ENCODE peak calls at places on chromosomes 12 and 14, in six cellular contexts. One of them, this sample, is unnamed.

GRCh38 chr12:16349132-16349463 is 1.7 kb downstream of the MGST1 start:
- DNase-seq in CD8-positive, alpha-beta T cell: no peak
- DNase-seq in tibial artery: peak; percentile 82
- DNase-seq in stomach: peak; percentile 73
- DNase-seq in right lobe of liver: peak; percentile 88
- DNase-seq in sigmoid colon: peak; percentile 88
- DNase-seq in this sample: peak; percentile 68

GRCh38 chr12:12278899-12279298 is 12.1 kb upstream of the LRP6 start:
- DNase-seq in CD8-positive, alpha-beta T cell: no peak
- DNase-seq in tibial artery: no peak
- DNase-seq in stomach: no peak
- DNase-seq in right lobe of liver: no peak
- DNase-seq in sigmoid colon: no peak
- DNase-seq in this sample: no peak

GRCh38 chr12:106894774-106895173 is 60.9 kb upstream of the TMEM263 start:
- DNase-seq in CD8-positive, alpha-beta T cell: no peak
- DNase-seq in tibial artery: no peak
- DNase-seq in stomach: no peak
- DNase-seq in right lobe of liver: no peak
- DNase-seq in sigmoid colon: no peak
- DNase-seq in this sample: no peak

GRCh38 chr12:13165578-13166120 is 30.9 kb upstream of the EMP1 start:
- DNase-seq in CD8-positive, alpha-beta T cell: no peak
- DNase-seq in tibial artery: peak; percentile 84
- DNase-seq in stomach: peak; percentile 74
- DNase-seq in right lobe of liver: peak; percentile 89
- DNase-seq in sigmoid colon: peak; percentile 81
- DNase-seq in this sample: peak; percentile 88

GRCh38 chr14:92456215-92457017 is 57.2 kb upstream of the RIN3 start:
- DNase-seq in CD8-positive, alpha-beta T cell: no peak
- DNase-seq in tibial artery: no peak
- DNase-seq in stomach: peak; percentile 31
- DNase-seq in right lobe of liver: peak; percentile 64
- DNase-seq in sigmoid colon: peak; percentile 82
- DNase-seq in this sample: peak; percentile 81

GRCh38 chr14:101463566-101464171 is 97.6 kb upstream of the DIO3 start:
- DNase-seq in CD8-positive, alpha-beta T cell: no peak
- DNase-seq in tibial artery: no peak
- DNase-seq in stomach: no peak
- DNase-seq in right lobe of liver: no peak
- DNase-seq in sigmoid colon: no peak
- DNase-seq in this sample: no peak

GRCh38 chr14:24275524-24276139 is 4.2 kb upstream of the RABGGTA start:
- DNase-seq in CD8-positive, alpha-beta T cell: no peak
- DNase-seq in tibial artery: no peak
- DNase-seq in stomach: no peak
- DNase-seq in right lobe of liver: no peak
- DNase-seq in sigmoid colon: no peak
- DNase-seq in this sample: no peak

GRCh38 chr12:129566800-129567199 is 337.0 kb downstream of the TMEM132D start:
- DNase-seq in CD8-positive, alpha-beta T cell: no peak
- DNase-seq in tibial artery: no peak
- DNase-seq in stomach: no peak
- DNase-seq in right lobe of liver: no peak
- DNase-seq in sigmoid colon: no peak
- DNase-seq in this sample: no peak

GRCh38 chr12:42977451-42978230 is 388.1 kb upstream of the PRICKLE1 start:
- DNase-seq in CD8-positive, alpha-beta T cell: no peak
- DNase-seq in tibial artery: no peak
- DNase-seq in stomach: no peak
- DNase-seq in right lobe of liver: no peak
- DNase-seq in sigmoid colon: no peak
- DNase-seq in this sample: no peak

GRCh38 chr12:27015730-27016076 is 1.5 kb upstream of the TM7SF3 start:
- DNase-seq in CD8-positive, alpha-beta T cell: no peak
- DNase-seq in tibial artery: no peak
- DNase-seq in stomach: no peak
- DNase-seq in right lobe of liver: no peak
- DNase-seq in sigmoid colon: no peak
- DNase-seq in this sample: no peak

GRCh38 chr12:66011731-66012130 is 118.8 kb downstream of the LLPH start:
- DNase-seq in CD8-positive, alpha-beta T cell: no peak
- DNase-seq in tibial artery: no peak
- DNase-seq in stomach: no peak
- DNase-seq in right lobe of liver: no peak
- DNase-seq in sigmoid colon: no peak
- DNase-seq in this sample: no peak

GRCh38 chr14:26403760-26404159 is 194.1 kb downstream of the NOVA1 start:
- DNase-seq in CD8-positive, alpha-beta T cell: no peak
- DNase-seq in tibial artery: no peak
- DNase-seq in stomach: no peak
- DNase-seq in right lobe of liver: no peak
- DNase-seq in sigmoid colon: no peak
- DNase-seq in this sample: no peak

GRCh38 chr14:33432407-33433023 is 493.8 kb downstream of the NPAS3 start:
- DNase-seq in CD8-positive, alpha-beta T cell: no peak
- DNase-seq in tibial artery: no peak
- DNase-seq in stomach: no peak
- DNase-seq in right lobe of liver: no peak
- DNase-seq in sigmoid colon: no peak
- DNase-seq in this sample: no peak

GRCh38 chr12:13373131-13373530 is 176.6 kb downstream of the EMP1 start:
- DNase-seq in CD8-positive, alpha-beta T cell: no peak
- DNase-seq in tibial artery: no peak
- DNase-seq in stomach: no peak
- DNase-seq in right lobe of liver: no peak
- DNase-seq in sigmoid colon: no peak
- DNase-seq in this sample: no peak

GRCh38 chr12:67720383-67720856 is 71.9 kb downstream of the DYRK2 start:
- DNase-seq in CD8-positive, alpha-beta T cell: no peak
- DNase-seq in tibial artery: peak; percentile 76
- DNase-seq in stomach: no peak
- DNase-seq in right lobe of liver: no peak
- DNase-seq in sigmoid colon: peak; percentile 67
- DNase-seq in this sample: no peak

GRCh38 chr14:34030864-34031263 is 80.0 kb upstream of the EGLN3 start:
- DNase-seq in CD8-positive, alpha-beta T cell: no peak
- DNase-seq in tibial artery: no peak
- DNase-seq in stomach: no peak
- DNase-seq in right lobe of liver: no peak
- DNase-seq in sigmoid colon: no peak
- DNase-seq in this sample: no peak

GRCh38 chr12:6752181-6752930 is 585 bp downstream of the MLF2 start:
- DNase-seq in CD8-positive, alpha-beta T cell: no peak
- DNase-seq in tibial artery: peak; percentile 75
- DNase-seq in stomach: no peak
- DNase-seq in right lobe of liver: peak; percentile 61
- DNase-seq in sigmoid colon: peak; percentile 82
- DNase-seq in this sample: peak; percentile 54

GRCh38 chr14:99389171-99389826 is 91.4 kb downstream of the SETD3 start:
- DNase-seq in CD8-positive, alpha-beta T cell: no peak
- DNase-seq in tibial artery: no peak
- DNase-seq in stomach: peak; percentile 75
- DNase-seq in right lobe of liver: no peak
- DNase-seq in sigmoid colon: no peak
- DNase-seq in this sample: no peak

GRCh38 chr12:54262403-54262925 is 17.5 kb downstream of the CBX5 start:
- DNase-seq in CD8-positive, alpha-beta T cell: no peak
- DNase-seq in tibial artery: no peak
- DNase-seq in stomach: no peak
- DNase-seq in right lobe of liver: peak; percentile 56
- DNase-seq in sigmoid colon: no peak
- DNase-seq in this sample: no peak

GRCh38 chr14:73244541-73244940 is 7.2 kb downstream of the PAPLN start:
- DNase-seq in CD8-positive, alpha-beta T cell: no peak
- DNase-seq in tibial artery: no peak
- DNase-seq in stomach: no peak
- DNase-seq in right lobe of liver: no peak
- DNase-seq in sigmoid colon: no peak
- DNase-seq in this sample: no peak

GRCh38 chr14:96192049-96192448 is 12.6 kb upstream of the BDKRB2 start:
- DNase-seq in CD8-positive, alpha-beta T cell: no peak
- DNase-seq in tibial artery: no peak
- DNase-seq in stomach: no peak
- DNase-seq in right lobe of liver: no peak
- DNase-seq in sigmoid colon: no peak
- DNase-seq in this sample: no peak

GRCh38 chr12:124993568-124994434 is at the start of gene BRI3BP:
- DNase-seq in CD8-positive, alpha-beta T cell: peak; percentile 28
- DNase-seq in tibial artery: no peak
- DNase-seq in stomach: peak; percentile 75
- DNase-seq in right lobe of liver: peak; percentile 80
- DNase-seq in sigmoid colon: no peak
- DNase-seq in this sample: no peak

GRCh38 chr12:124404162-124404561 is 109.3 kb downstream of the RFLNA start:
- DNase-seq in CD8-positive, alpha-beta T cell: no peak
- DNase-seq in tibial artery: peak; percentile 89
- DNase-seq in stomach: no peak
- DNase-seq in right lobe of liver: no peak
- DNase-seq in sigmoid colon: peak; percentile 77
- DNase-seq in this sample: no peak

GRCh38 chr14:73943083-73943482 is 6.8 kb downstream of the FAM161B start:
- DNase-seq in CD8-positive, alpha-beta T cell: no peak
- DNase-seq in tibial artery: peak; percentile 71
- DNase-seq in stomach: no peak
- DNase-seq in right lobe of liver: no peak
- DNase-seq in sigmoid colon: no peak
- DNase-seq in this sample: peak; percentile 71

GRCh38 chr12:32362892-32363291 is 36.5 kb upstream of the FGD4 start:
- DNase-seq in CD8-positive, alpha-beta T cell: no peak
- DNase-seq in tibial artery: no peak
- DNase-seq in stomach: no peak
- DNase-seq in right lobe of liver: no peak
- DNase-seq in sigmoid colon: no peak
- DNase-seq in this sample: no peak

GRCh38 chr12:12138203-12139154 is 67.7 kb downstream of the BCL2L14 start:
- DNase-seq in CD8-positive, alpha-beta T cell: no peak
- DNase-seq in tibial artery: no peak
- DNase-seq in stomach: no peak
- DNase-seq in right lobe of liver: no peak
- DNase-seq in sigmoid colon: no peak
- DNase-seq in this sample: no peak

GRCh38 chr12:112979281-112979680 is 962 bp downstream of the OAS2 start:
- DNase-seq in CD8-positive, alpha-beta T cell: no peak
- DNase-seq in tibial artery: no peak
- DNase-seq in stomach: peak; percentile 37
- DNase-seq in right lobe of liver: no peak
- DNase-seq in sigmoid colon: no peak
- DNase-seq in this sample: no peak

GRCh38 chr12:5262450-5262849 is 169.5 kb upstream of the NTF3 start:
- DNase-seq in CD8-positive, alpha-beta T cell: no peak
- DNase-seq in tibial artery: no peak
- DNase-seq in stomach: no peak
- DNase-seq in right lobe of liver: no peak
- DNase-seq in sigmoid colon: no peak
- DNase-seq in this sample: no peak

GRCh38 chr14:100096656-100097055 is 31.4 kb downstream of the EVL start:
- DNase-seq in CD8-positive, alpha-beta T cell: no peak
- DNase-seq in tibial artery: peak; percentile 3
- DNase-seq in stomach: no peak
- DNase-seq in right lobe of liver: no peak
- DNase-seq in sigmoid colon: no peak
- DNase-seq in this sample: no peak

GRCh38 chr12:131604859-131605258 is 106.0 kb upstream of the SFSWAP start:
- DNase-seq in CD8-positive, alpha-beta T cell: no peak
- DNase-seq in tibial artery: no peak
- DNase-seq in stomach: no peak
- DNase-seq in right lobe of liver: no peak
- DNase-seq in sigmoid colon: no peak
- DNase-seq in this sample: no peak

DNA sequence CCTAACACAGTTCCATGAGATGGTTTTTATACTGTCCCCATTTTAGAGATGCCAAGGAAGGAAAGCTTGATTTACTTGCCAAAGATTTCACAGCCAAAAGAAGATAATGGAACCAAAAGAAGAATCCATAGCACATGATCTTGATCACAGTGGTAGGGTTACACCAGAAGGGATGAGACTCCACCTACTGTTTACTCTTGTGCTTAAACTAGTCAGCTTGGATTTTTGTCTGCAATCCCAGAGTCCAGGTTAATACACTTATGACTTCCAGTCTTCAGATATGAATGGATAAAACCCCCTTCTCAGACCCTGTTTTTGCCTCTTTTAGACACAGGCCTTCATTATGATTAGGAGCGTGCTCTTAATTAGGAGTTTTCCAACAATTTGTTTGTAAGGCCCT is 454.2 kb downstream of the AEBP2 start:
- DNase-seq in CD8-positive, alpha-beta T cell: no peak
- DNase-seq in tibial artery: no peak
- DNase-seq in stomach: no peak
- DNase-seq in right lobe of liver: no peak
- DNase-seq in sigmoid colon: no peak
- DNase-seq in this sample: no peak
- TF ChIP-seq CTCF in CD8-positive, alpha-beta T cell: no peak
- TF ChIP-seq CTCF in tibial artery: no peak
- TF ChIP-seq CTCF in stomach: no peak
- TF ChIP-seq CTCF in right lobe of liver: peak; percentile 30
- TF ChIP-seq CTCF in sigmoid colon: no peak
- TF ChIP-seq CTCF in this sample: no peak

GRCh38 chr12:57178213-57178612 is 30.8 kb upstream of the LRP1-AS start:
- DNase-seq in CD8-positive, alpha-beta T cell: no peak
- DNase-seq in tibial artery: no peak
- DNase-seq in stomach: no peak
- DNase-seq in right lobe of liver: no peak
- DNase-seq in sigmoid colon: no peak
- DNase-seq in this sample: no peak
- TF ChIP-seq CTCF in CD8-positive, alpha-beta T cell: no peak
- TF ChIP-seq CTCF in tibial artery: no peak
- TF ChIP-seq CTCF in stomach: no peak
- TF ChIP-seq CTCF in right lobe of liver: no peak
- TF ChIP-seq CTCF in sigmoid colon: no peak
- TF ChIP-seq CTCF in this sample: no peak

GRCh38 chr14:20986811-20987210 is 3.0 kb upstream of the METTL17 start:
- DNase-seq in CD8-positive, alpha-beta T cell: no peak
- DNase-seq in tibial artery: no peak
- DNase-seq in stomach: no peak
- DNase-seq in right lobe of liver: no peak
- DNase-seq in sigmoid colon: no peak
- DNase-seq in this sample: no peak

GRCh38 chr14:20989464-20989786 is 355 bp upstream of the METTL17 start:
- DNase-seq in CD8-positive, alpha-beta T cell: no peak
- DNase-seq in tibial artery: no peak
- DNase-seq in stomach: no peak
- DNase-seq in right lobe of liver: no peak
- DNase-seq in sigmoid colon: no peak
- DNase-seq in this sample: no peak

GRCh38 chr14:20988717-20989116 is 1.1 kb upstream of the METTL17 start:
- DNase-seq in CD8-positive, alpha-beta T cell: no peak
- DNase-seq in tibial artery: no peak
- DNase-seq in stomach: no peak
- DNase-seq in right lobe of liver: no peak
- DNase-seq in sigmoid colon: no peak
- DNase-seq in this sample: no peak

GRCh38 chr14:20989787-20990600 is at the start of gene METTL17:
- DNase-seq in CD8-positive, alpha-beta T cell: peak; percentile 65
- DNase-seq in tibial artery: peak; percentile 96
- DNase-seq in stomach: peak; percentile 89
- DNase-seq in right lobe of liver: peak; percentile 88
- DNase-seq in sigmoid colon: peak; percentile 98
- DNase-seq in this sample: peak; percentile 79
- TF ChIP-seq CTCF in CD8-positive, alpha-beta T cell: peak; percentile 28
- TF ChIP-seq CTCF in tibial artery: peak; percentile 18
- TF ChIP-seq CTCF in stomach: no peak
- TF ChIP-seq CTCF in right lobe of liver: peak; percentile 18
- TF ChIP-seq CTCF in sigmoid colon: no peak
- TF ChIP-seq CTCF in this sample: peak; percentile 39

GRCh38 chr12:52050771-52051541 is at the start of gene NR4A1:
- DNase-seq in CD8-positive, alpha-beta T cell: peak; percentile 99
- DNase-seq in tibial artery: peak; percentile 99
- DNase-seq in stomach: peak; percentile 99
- DNase-seq in right lobe of liver: peak; percentile 95
- DNase-seq in sigmoid colon: peak; percentile 100
- DNase-seq in this sample: peak; percentile 99
- TF ChIP-seq CTCF in CD8-positive, alpha-beta T cell: no peak
- TF ChIP-seq CTCF in tibial artery: no peak
- TF ChIP-seq CTCF in stomach: peak; percentile 5
- TF ChIP-seq CTCF in right lobe of liver: no peak
- TF ChIP-seq CTCF in sigmoid colon: no peak
- TF ChIP-seq CTCF in this sample: no peak